ENCODE peak calls at places on chromosome 5, in nine cellular contexts. L is fibroblast of pulmonary artery; Z is Caki2; H is DMS153; N is upper lobe of right lung; X is amniotic epithelial cell; F is stimulated activated CD4-positive, alpha-beta T cell treated with anti-CD3 and anti-CD28 coated beads, Interleukin-4, amount 100 ng/mL, for 4 hours; U is T-helper 17 cell; P is testis. E is an unnamed sample.

GRCh38 chr5:77636423-77637169 is 1.9 kb downstream of the OTP start:
- DNase-seq in L (no peak), X (no peak), P (no peak), Z (no peak), N (no peak), F (no peak), H (peak; percentile 12), U (no peak), E (no peak)

GRCh38 chr5:65986796-65987195 is 60.4 kb downstream of the ERBIN start:
- DNase-seq in X (no peak), L (no peak), F (no peak), U (no peak), N (no peak), Z (no peak), P (no peak), H (peak; percentile 34), E (no peak)

GRCh38 chr5:39369123-39369815 is 5.0 kb upstream of the C9 start:
- DNase-seq in P (no peak), F (no peak), N (no peak), Z (no peak), X (no peak), H (no peak), U (no peak), L (no peak), E (no peak)

GRCh38 chr5:6544561-6544935 is 88.3 kb downstream of the NSUN2 start:
- DNase-seq in Z (no peak), U (no peak), N (no peak), P (no peak), H (no peak), F (no peak), X (no peak), L (no peak), E (no peak)

GRCh38 chr5:166651234-166651633 is 1640.2 kb upstream of the WWC1 start:
- DNase-seq in Z (no peak), X (no peak), N (no peak), H (no peak), U (no peak), L (no peak), F (no peak), P (no peak), E (no peak)

GRCh38 chr5:76473676-76474075 is 70.6 kb downstream of the IQGAP2 start:
- DNase-seq in L (no peak), U (peak; percentile 37), Z (no peak), P (no peak), N (no peak), X (no peak), H (no peak), F (peak; percentile 75), E (no peak)

GRCh38 chr5:59103303-59103702 is 520.4 kb downstream of the RAB3C start:
- DNase-seq in F (no peak), X (no peak), H (no peak), N (no peak), L (no peak), P (no peak), Z (no peak), U (no peak), E (no peak)

GRCh38 chr5:68304421-68305052 is 89.0 kb downstream of the PIK3R1 start:
- DNase-seq in N (no peak), F (no peak), P (no peak), X (peak; percentile 81), Z (no peak), L (no peak), U (no peak), H (no peak), E (no peak)

GRCh38 chr5:109407913-109408312 is 1.9 kb downstream of the PJA2 start:
- DNase-seq in P (no peak), H (no peak), Z (no peak), L (no peak), F (no peak), U (no peak), X (no peak), N (no peak), E (no peak)

GRCh38 chr5:147450596-147450995 is 59.3 kb downstream of the DPYSL3 start:
- DNase-seq in L (no peak), P (no peak), F (no peak), H (no peak), X (no peak), Z (no peak), U (no peak), N (no peak), E (no peak)

GRCh38 chr5:44389410-44389879 is at the start of gene FGF10:
- DNase-seq in L (peak; percentile 1), Z (no peak), U (no peak), N (peak; percentile 63), X (no peak), P (peak; percentile 57), F (no peak), H (no peak), E (peak; percentile 83)

GRCh38 chr5:10745133-10745532 is 15.9 kb downstream of the DAP start:
- DNase-seq in N (no peak), F (no peak), H (no peak), U (no peak), X (peak; percentile 58), P (no peak), L (no peak), Z (no peak), E (no peak)

GRCh38 chr5:23740029-23740428 is 232.6 kb downstream of the PRDM9 start:
- DNase-seq in L (no peak), N (no peak), U (no peak), F (no peak), Z (no peak), X (no peak), H (peak; percentile 33), P (no peak), E (no peak)

GRCh38 chr5:113195197-113195715 is 218.7 kb downstream of the DCP2 start:
- DNase-seq in X (no peak), U (no peak), L (no peak), F (no peak), N (no peak), P (no peak), H (no peak), Z (no peak), E (no peak)

GRCh38 chr5:178564842-178565550 is 25.2 kb downstream of the COL23A1 start:
- DNase-seq in H (no peak), Z (no peak), P (no peak), L (no peak), X (no peak), U (no peak), F (no peak), N (no peak), E (no peak)

GRCh38 chr5:33160871-33161270 is 279.9 kb upstream of the TARS1 start:
- DNase-seq in L (no peak), H (no peak), U (no peak), F (no peak), P (no peak), X (no peak), Z (no peak), N (no peak), E (no peak)

GRCh38 chr5:53200309-53200708 is 90.8 kb upstream of the MOCS2 start:
- DNase-seq in H (no peak), U (no peak), L (peak; percentile 8), X (no peak), Z (no peak), F (no peak), N (no peak), P (no peak), E (no peak)

GRCh38 chr5:132050661-132051371 is 9.6 kb upstream of the IL3 start:
- DNase-seq in Z (no peak), N (no peak), L (no peak), F (no peak), X (no peak), H (no peak), U (no peak), P (peak; percentile 2), E (peak; percentile 68)

GRCh38 chr5:78005021-78005785 is 229.1 kb upstream of the TBCA start:
- DNase-seq in H (peak; percentile 84), L (peak; percentile 53), N (no peak), P (peak; percentile 35), Z (no peak), U (no peak), F (no peak), X (peak; percentile 75), E (no peak)

GRCh38 chr5:32326216-32326772 is 13.6 kb upstream of the MTMR12 start:
- DNase-seq in H (no peak), U (no peak), F (no peak), L (no peak), X (peak; percentile 87), Z (peak; percentile 16), N (no peak), P (no peak), E (no peak)

GRCh38 chr5:113224605-113225065 is 210.2 kb downstream of the TSSK1B start:
- DNase-seq in Z (no peak), X (peak; percentile 44), F (no peak), N (no peak), P (no peak), H (no peak), U (no peak), L (no peak), E (no peak)

GRCh38 chr5:34686762-34687268 is 30.7 kb downstream of the RAI14 start:
- DNase-seq in N (peak; percentile 75), U (no peak), H (no peak), P (peak; percentile 75), X (peak; percentile 100), L (peak; percentile 100), F (no peak), Z (peak; percentile 96), E (peak; percentile 64)

GRCh38 chr5:13591621-13592020 is 352.9 kb downstream of the DNAH5 start:
- DNase-seq in U (no peak), H (no peak), Z (peak; percentile 72), F (no peak), N (no peak), P (no peak), L (peak; percentile 35), X (peak; percentile 86), E (no peak)

GRCh38 chr5:58891072-58891970 is 308.4 kb downstream of the RAB3C start:
- DNase-seq in L (peak; percentile 94), N (peak; percentile 72), Z (peak; percentile 96), X (peak; percentile 96), U (peak; percentile 17), H (no peak), F (peak; percentile 35), P (peak; percentile 88), E (peak; percentile 93)